ENCODE peak calls at places on chromosomes 7 and 10, in nine cellular contexts. One of them, this sample, is unnamed.

GRCh38 chr10:52319926-52320325 is 5.8 kb downstream of the DKK1 start:
- DNase-seq in ovary: no peak
- DNase-seq in GM23248: peak; percentile 69
- DNase-seq in activated naive CD4-positive, alpha-beta T cell treated with anti-CD3 and anti-CD28 coated beads, Interleukin-2, amount 10 ng/mL, durations not matched to agents 7 days and 5 days: no peak
- DNase-seq in T-helper 9 cell: no peak
- DNase-seq in MV-4-11: no peak
- DNase-seq in activated CD8-positive, alpha-beta memory T cell treated with anti-CD3 and anti-CD28 coated beads for 4 hours: no peak
- DNase-seq in SK-N-DZ: no peak
- DNase-seq in AG10803: peak; percentile 48
- DNase-seq in this sample: no peak

GRCh38 chr10:51642591-51642990 is 56.8 kb downstream of the CSTF2T start:
- DNase-seq in ovary: no peak
- DNase-seq in GM23248: no peak
- DNase-seq in activated naive CD4-positive, alpha-beta T cell treated with anti-CD3 and anti-CD28 coated beads, Interleukin-2, amount 10 ng/mL, durations not matched to agents 7 days and 5 days: no peak
- DNase-seq in T-helper 9 cell: no peak
- DNase-seq in MV-4-11: no peak
- DNase-seq in activated CD8-positive, alpha-beta memory T cell treated with anti-CD3 and anti-CD28 coated beads for 4 hours: no peak
- DNase-seq in SK-N-DZ: no peak
- DNase-seq in AG10803: no peak
- DNase-seq in this sample: no peak

GRCh38 chr10:86329093-86329710 is 37.4 kb downstream of the GRID1 start:
- DNase-seq in ovary: peak; percentile 1
- DNase-seq in GM23248: no peak
- DNase-seq in activated naive CD4-positive, alpha-beta T cell treated with anti-CD3 and anti-CD28 coated beads, Interleukin-2, amount 10 ng/mL, durations not matched to agents 7 days and 5 days: no peak
- DNase-seq in T-helper 9 cell: no peak
- DNase-seq in MV-4-11: no peak
- DNase-seq in activated CD8-positive, alpha-beta memory T cell treated with anti-CD3 and anti-CD28 coated beads for 4 hours: no peak
- DNase-seq in SK-N-DZ: no peak
- DNase-seq in AG10803: no peak
- DNase-seq in this sample: no peak

GRCh38 chr10:126387041-126387908 is 1.0 kb downstream of the ADAM12 start:
- DNase-seq in ovary: peak; percentile 80
- DNase-seq in GM23248: peak; percentile 93
- DNase-seq in activated naive CD4-positive, alpha-beta T cell treated with anti-CD3 and anti-CD28 coated beads, Interleukin-2, amount 10 ng/mL, durations not matched to agents 7 days and 5 days: no peak
- DNase-seq in T-helper 9 cell: peak; percentile 21
- DNase-seq in MV-4-11: no peak
- DNase-seq in activated CD8-positive, alpha-beta memory T cell treated with anti-CD3 and anti-CD28 coated beads for 4 hours: no peak
- DNase-seq in SK-N-DZ: no peak
- DNase-seq in AG10803: peak; percentile 77
- DNase-seq in this sample: peak; percentile 63

GRCh38 chr10:125795111-125795510 is 19.5 kb upstream of the MMP21 start:
- DNase-seq in ovary: no peak
- DNase-seq in GM23248: no peak
- DNase-seq in activated naive CD4-positive, alpha-beta T cell treated with anti-CD3 and anti-CD28 coated beads, Interleukin-2, amount 10 ng/mL, durations not matched to agents 7 days and 5 days: no peak
- DNase-seq in T-helper 9 cell: no peak
- DNase-seq in MV-4-11: no peak
- DNase-seq in activated CD8-positive, alpha-beta memory T cell treated with anti-CD3 and anti-CD28 coated beads for 4 hours: no peak
- DNase-seq in SK-N-DZ: no peak
- DNase-seq in AG10803: no peak
- DNase-seq in this sample: no peak

GRCh38 chr7:35380739-35381224 is 126.9 kb upstream of the TBX20 start:
- DNase-seq in ovary: no peak
- DNase-seq in GM23248: peak; percentile 2
- DNase-seq in activated naive CD4-positive, alpha-beta T cell treated with anti-CD3 and anti-CD28 coated beads, Interleukin-2, amount 10 ng/mL, durations not matched to agents 7 days and 5 days: no peak
- DNase-seq in T-helper 9 cell: no peak
- DNase-seq in MV-4-11: peak; percentile 98
- DNase-seq in activated CD8-positive, alpha-beta memory T cell treated with anti-CD3 and anti-CD28 coated beads for 4 hours: no peak
- DNase-seq in SK-N-DZ: no peak
- DNase-seq in AG10803: no peak
- DNase-seq in this sample: no peak

GRCh38 chr7:73778801-73779389 is 8.8 kb upstream of the CLDN3 start:
- DNase-seq in ovary: no peak
- DNase-seq in GM23248: no peak
- DNase-seq in activated naive CD4-positive, alpha-beta T cell treated with anti-CD3 and anti-CD28 coated beads, Interleukin-2, amount 10 ng/mL, durations not matched to agents 7 days and 5 days: no peak
- DNase-seq in T-helper 9 cell: no peak
- DNase-seq in MV-4-11: no peak
- DNase-seq in activated CD8-positive, alpha-beta memory T cell treated with anti-CD3 and anti-CD28 coated beads for 4 hours: no peak
- DNase-seq in SK-N-DZ: no peak
- DNase-seq in AG10803: no peak
- DNase-seq in this sample: no peak

GRCh38 chr7:151152935-151153513 is 14.5 kb downstream of the GBX1 start:
- DNase-seq in ovary: no peak
- DNase-seq in GM23248: peak; percentile 34
- DNase-seq in activated naive CD4-positive, alpha-beta T cell treated with anti-CD3 and anti-CD28 coated beads, Interleukin-2, amount 10 ng/mL, durations not matched to agents 7 days and 5 days: peak; percentile 8
- DNase-seq in T-helper 9 cell: no peak
- DNase-seq in MV-4-11: no peak
- DNase-seq in activated CD8-positive, alpha-beta memory T cell treated with anti-CD3 and anti-CD28 coated beads for 4 hours: no peak
- DNase-seq in SK-N-DZ: no peak
- DNase-seq in AG10803: no peak
- DNase-seq in this sample: no peak

This sample was measured in A673.